ENCODE peak calls at places on chromosomes 1 and 21, in nine cellular contexts. X is neuronal stem cell, A is left ventricle myocardium inferior, E is mesendoderm, U is cardiac muscle cell, F is caudate nucleus, Y is left lung, H is fibroblast of lung, K is IMR-90. S is an unnamed sample.

GRCh38 chr1:20212099-20212684 is 25.9 kb upstream of the PLA2G2C start:
- DNase-seq in U (no peak), E (no peak), K (no peak), A (no peak), Y (no peak), X (no peak), F (no peak), H (no peak), S (no peak)

GRCh38 chr21:25742900-25743299 is 8.1 kb downstream of the GABPA start:
- DNase-seq in A (no peak), U (no peak), H (no peak), E (no peak), X (no peak), Y (no peak), K (no peak), F (no peak), S (no peak)

GRCh38 chr1:34693081-34693480 is 61.8 kb upstream of the GJB5 start:
- DNase-seq in F (no peak), E (no peak), Y (no peak), H (no peak), K (no peak), U (no peak), A (no peak), X (no peak), S (no peak)

GRCh38 chr1:155678027-155678426 is 10.5 kb downstream of the YY1AP1 start:
- DNase-seq in F (no peak), E (no peak), X (no peak), K (no peak), H (no peak), U (no peak), A (no peak), Y (no peak), S (no peak)

GRCh38 chr1:173422456-173422976 is 54.6 kb upstream of the PRDX6 start:
- DNase-seq in E (no peak), H (no peak), F (no peak), U (peak; percentile 4), X (no peak), Y (peak; percentile 42), K (no peak), A (no peak), S (no peak)

GRCh38 chr1:88983791-88984552 is 8.5 kb downstream of the KYAT3 start:
- DNase-seq in X (peak; percentile 15), E (peak; percentile 68), U (peak; percentile 51), F (no peak), A (no peak), Y (no peak), K (peak; percentile 69), H (peak; percentile 78), S (peak; percentile 19)

GRCh38 chr1:47725000-47725731 is 272.0 kb downstream of the TRABD2B start:
- DNase-seq in Y (no peak), F (no peak), H (no peak), K (no peak), A (no peak), X (no peak), U (peak; percentile 71), E (peak; percentile 69), S (no peak)

GRCh38 chr1:152739841-152740240 is 18.0 kb upstream of the KPRP start:
- DNase-seq in E (no peak), A (no peak), F (no peak), U (no peak), Y (no peak), H (no peak), X (no peak), K (no peak), S (no peak)

GRCh38 chr1:222794656-222795474 is 20.0 kb upstream of the DISP1 start:
- DNase-seq in F (no peak), K (no peak), Y (no peak), X (no peak), H (no peak), E (peak; percentile 31), A (no peak), U (no peak), S (no peak)

GRCh38 chr21:39799178-39799577 is 54.2 kb downstream of the IGSF5 start:
- DNase-seq in Y (no peak), H (no peak), K (no peak), F (no peak), A (peak; percentile 52), X (no peak), E (no peak), U (no peak), S (no peak)

GRCh38 chr1:31428436-31429221 is 15.6 kb downstream of the SERINC2 start:
- DNase-seq in F (no peak), K (no peak), H (no peak), E (no peak), U (no peak), Y (no peak), X (no peak), A (no peak), S (no peak)

GRCh38 chr1:85047472-85048295 is 616 bp downstream of the MCOLN3 start:
- DNase-seq in E (peak; percentile 29), F (no peak), A (peak; percentile 16), Y (no peak), X (no peak), K (no peak), U (no peak), H (no peak), S (no peak)

GRCh38 chr1:2645143-2645542 is 12.3 kb upstream of the MMEL1 start:
- DNase-seq in F (no peak), Y (no peak), X (no peak), U (no peak), H (no peak), K (no peak), E (no peak), A (no peak), S (no peak)

GRCh38 chr21:44351535-44352252 is 1.7 kb upstream of the TRPM2 start:
- DNase-seq in U (no peak), H (no peak), E (no peak), K (no peak), A (no peak), F (no peak), X (no peak), Y (no peak), S (no peak)

GRCh38 chr1:25183126-25183980 is 48.9 kb downstream of the SYF2 start:
- DNase-seq in F (no peak), U (no peak), Y (no peak), H (no peak), A (no peak), X (no peak), E (no peak), K (no peak), S (no peak)
- H3K27ac ChIP-seq in F (no peak overlapping the region), U (no peak overlapping the region), Y (no peak overlapping the region), H (no peak overlapping the region), A (no peak overlapping the region), X (no peak overlapping the region), E (no peak overlapping the region), K (no peak overlapping the region), S (no peak overlapping the region)

DNA sequence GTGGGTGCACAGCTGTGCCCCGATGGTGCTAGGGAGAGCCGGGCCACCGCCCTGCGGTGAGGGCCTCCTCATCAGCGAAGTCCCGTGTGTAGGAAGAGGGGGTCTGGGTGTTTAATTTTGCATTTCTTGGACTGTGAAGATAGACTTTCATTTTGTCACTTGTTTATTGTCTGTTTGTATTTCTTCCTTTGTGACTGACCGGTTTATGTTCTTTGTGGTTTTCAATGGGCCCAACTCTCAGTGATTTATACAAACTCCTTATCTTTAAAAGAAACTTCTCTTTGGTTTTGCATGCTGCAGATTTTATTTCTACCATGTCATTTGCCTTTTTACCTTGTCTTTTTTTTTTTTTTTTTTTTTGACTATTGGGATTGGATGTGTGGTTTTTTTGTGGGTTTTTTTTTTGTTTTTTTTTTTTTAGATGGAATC is 65.1 kb downstream of the COL18A1 start:
- DNase-seq in A (peak; percentile 6), U (no peak), E (no peak), Y (no peak), H (peak; percentile 58), X (no peak), F (no peak), K (peak; percentile 68), S (no peak)
- H3K27ac ChIP-seq in A (peak overlapping the region; percentile 84), U (no peak overlapping the region), E (no peak overlapping the region), Y (peak overlapping the region; percentile 84), H (peak overlapping the region; percentile 90), X (peak overlapping the region; percentile 73), F (no peak overlapping the region), K (peak overlapping the region; percentile 37), S (peak overlapping the region; percentile 87)

DNA sequence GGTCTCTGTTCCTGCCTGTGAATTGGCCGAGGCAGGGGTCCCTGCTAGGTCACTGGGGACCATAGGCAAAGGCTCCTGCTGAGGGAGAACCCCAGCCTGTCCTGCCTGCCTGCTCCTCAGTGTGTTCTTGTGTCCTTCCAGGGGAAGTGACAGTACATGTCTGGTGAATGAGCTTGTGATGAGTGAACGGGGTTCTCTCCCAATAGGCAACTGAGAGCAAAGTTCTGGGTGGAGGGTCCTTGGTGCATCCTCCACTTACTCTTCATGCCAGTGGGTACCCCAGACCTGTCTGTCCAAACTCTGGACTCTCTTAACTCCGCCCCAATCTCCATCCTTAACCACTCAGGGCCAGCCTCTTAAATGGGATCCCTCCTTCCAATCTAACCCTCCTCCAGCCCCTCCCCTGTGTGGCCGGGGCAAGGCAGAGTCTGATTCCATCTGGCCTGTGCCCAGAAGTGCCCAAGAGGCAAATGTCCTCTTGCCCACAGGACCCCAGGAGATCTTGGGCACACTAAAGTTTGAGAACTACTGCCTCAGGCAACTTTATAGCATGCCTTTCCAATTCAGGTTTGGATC is 2.0 kb downstream of the XKR8 start:
- DNase-seq in X (no peak), E (no peak), F (no peak), Y (no peak), K (no peak), A (no peak), H (no peak), U (no peak), S (no peak)
- H3K27ac ChIP-seq in X (no peak overlapping the region), E (no peak overlapping the region), F (no peak overlapping the region), Y (no peak overlapping the region), K (no peak overlapping the region), A (peak overlapping the region; percentile 91), H (peak overlapping the region; percentile 25), U (no peak overlapping the region), S (no peak overlapping the region)

GRCh38 chr1:179017383-179018326 is 8.0 kb upstream of the FAM20B start:
- DNase-seq in Y (no peak), U (no peak), E (no peak), X (no peak), H (peak; percentile 52), K (no peak), F (no peak), A (no peak), S (no peak)
- H3K27ac ChIP-seq in Y (peak overlapping the region; percentile 35), U (no peak overlapping the region), E (no peak overlapping the region), X (no peak overlapping the region), H (peak overlapping the region; percentile 17), K (no peak overlapping the region), F (peak overlapping the region; percentile 63), A (peak overlapping the region; percentile 52), S (no peak overlapping the region)

DNA sequence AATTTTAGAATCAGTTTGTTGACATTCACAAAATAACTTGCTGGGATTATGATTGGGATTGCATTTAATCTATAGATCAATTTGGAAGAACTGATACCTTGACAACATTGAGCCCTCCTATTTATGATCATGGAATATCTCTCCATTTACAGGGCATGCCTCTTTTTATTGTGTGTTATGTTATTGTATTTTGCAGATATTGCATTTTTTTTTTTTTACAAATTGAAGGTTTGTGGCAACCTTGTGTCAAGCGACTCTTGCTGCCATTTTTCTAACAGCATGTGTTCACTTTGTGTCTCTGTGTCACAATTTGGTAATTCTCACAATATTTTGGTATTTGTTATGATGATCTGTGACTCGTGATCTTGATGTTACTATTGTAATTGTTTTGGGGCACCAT is 46.3 kb downstream of the EDARADD start:
- DNase-seq in A (no peak), Y (no peak), E (no peak), H (no peak), F (no peak), U (no peak), X (no peak), K (no peak), S (no peak)
- H3K27ac ChIP-seq in A (no peak overlapping the region), Y (no peak overlapping the region), E (no peak overlapping the region), H (no peak overlapping the region), F (no peak overlapping the region), U (no peak overlapping the region), X (no peak overlapping the region), K (no peak overlapping the region), S (no peak overlapping the region)

GRCh38 chr1:206578115-206578935 is 33.9 kb downstream of the EIF2D start:
- DNase-seq in H (no peak), E (no peak), F (no peak), Y (no peak), X (no peak), K (peak; percentile 51), A (no peak), U (no peak), S (no peak)
- H3K27ac ChIP-seq in H (no peak overlapping the region), E (no peak overlapping the region), F (no peak overlapping the region), Y (no peak overlapping the region), X (no peak overlapping the region), K (no peak overlapping the region), A (no peak overlapping the region), U (no peak overlapping the region), S (no peak overlapping the region)